ENCODE peak calls at places on chromosomes 2 and 18, in eight cellular contexts. One of them, this sample, is unnamed.

GRCh38 chr2:154291511-154291910 is 407.0 kb upstream of the KCNJ3 start:
- ATAC-seq in activated naive CD8-positive, alpha-beta T cell treated with anti-CD3 and anti-CD28 coated beads, Interleukin-2, amount 10 ng/mL, durations not matched to agents 7 days and 5 days: no peak
- ATAC-seq in pancreas: no peak
- ATAC-seq in left cardiac atrium: no peak
- ATAC-seq in gastroesophageal sphincter: no peak
- ATAC-seq in activated CD8-positive, alpha-beta T cell treated with anti-CD3 and anti-CD28 coated beads for 36 hours: no peak
- ATAC-seq in activated CD4-positive, alpha-beta T cell treated with anti-CD3 and anti-CD28 coated beads for 36 hours: no peak
- ATAC-seq in natural killer cell: no peak
- ATAC-seq in this sample: no peak

GRCh38 chr2:173034143-173034542 is 41.5 kb upstream of the MAP3K20 start:
- ATAC-seq in pancreas: no peak
- ATAC-seq in left cardiac atrium: no peak
- ATAC-seq in activated CD4-positive, alpha-beta T cell treated with anti-CD3 and anti-CD28 coated beads for 36 hours: no peak
- ATAC-seq in activated naive CD8-positive, alpha-beta T cell treated with anti-CD3 and anti-CD28 coated beads, Interleukin-2, amount 10 ng/mL, durations not matched to agents 7 days and 5 days: no peak
- ATAC-seq in activated CD8-positive, alpha-beta T cell treated with anti-CD3 and anti-CD28 coated beads for 36 hours: no peak
- ATAC-seq in gastroesophageal sphincter: no peak
- ATAC-seq in natural killer cell: no peak
- ATAC-seq in this sample: no peak

GRCh38 chr2:85741211-85741610 is 12.6 kb upstream of the ATOH8 start:
- ATAC-seq in activated naive CD8-positive, alpha-beta T cell treated with anti-CD3 and anti-CD28 coated beads, Interleukin-2, amount 10 ng/mL, durations not matched to agents 7 days and 5 days: no peak
- ATAC-seq in activated CD8-positive, alpha-beta T cell treated with anti-CD3 and anti-CD28 coated beads for 36 hours: no peak
- ATAC-seq in activated CD4-positive, alpha-beta T cell treated with anti-CD3 and anti-CD28 coated beads for 36 hours: no peak
- ATAC-seq in natural killer cell: no peak
- ATAC-seq in gastroesophageal sphincter: no peak
- ATAC-seq in pancreas: no peak
- ATAC-seq in left cardiac atrium: peak; percentile 12
- ATAC-seq in this sample: no peak

GRCh38 chr2:1976725-1977416 is 232.6 kb upstream of the PXDN start:
- ATAC-seq in activated CD4-positive, alpha-beta T cell treated with anti-CD3 and anti-CD28 coated beads for 36 hours: no peak
- ATAC-seq in left cardiac atrium: peak; percentile 24
- ATAC-seq in gastroesophageal sphincter: no peak
- ATAC-seq in activated naive CD8-positive, alpha-beta T cell treated with anti-CD3 and anti-CD28 coated beads, Interleukin-2, amount 10 ng/mL, durations not matched to agents 7 days and 5 days: no peak
- ATAC-seq in activated CD8-positive, alpha-beta T cell treated with anti-CD3 and anti-CD28 coated beads for 36 hours: no peak
- ATAC-seq in pancreas: no peak
- ATAC-seq in natural killer cell: no peak
- ATAC-seq in this sample: no peak

GRCh38 chr2:219219781-219220532 is 1.2 kb upstream of the ABCB6 start:
- ATAC-seq in pancreas: no peak
- ATAC-seq in natural killer cell: no peak
- ATAC-seq in activated naive CD8-positive, alpha-beta T cell treated with anti-CD3 and anti-CD28 coated beads, Interleukin-2, amount 10 ng/mL, durations not matched to agents 7 days and 5 days: no peak
- ATAC-seq in activated CD4-positive, alpha-beta T cell treated with anti-CD3 and anti-CD28 coated beads for 36 hours: no peak
- ATAC-seq in left cardiac atrium: no peak
- ATAC-seq in gastroesophageal sphincter: no peak
- ATAC-seq in activated CD8-positive, alpha-beta T cell treated with anti-CD3 and anti-CD28 coated beads for 36 hours: no peak
- ATAC-seq in this sample: no peak

GRCh38 chr2:112880081-112880531 is 30.9 kb upstream of the IL37 start:
- ATAC-seq in activated CD8-positive, alpha-beta T cell treated with anti-CD3 and anti-CD28 coated beads for 36 hours: peak; percentile 57
- ATAC-seq in pancreas: no peak
- ATAC-seq in natural killer cell: peak; percentile 66
- ATAC-seq in left cardiac atrium: no peak
- ATAC-seq in activated naive CD8-positive, alpha-beta T cell treated with anti-CD3 and anti-CD28 coated beads, Interleukin-2, amount 10 ng/mL, durations not matched to agents 7 days and 5 days: no peak
- ATAC-seq in activated CD4-positive, alpha-beta T cell treated with anti-CD3 and anti-CD28 coated beads for 36 hours: peak; percentile 57
- ATAC-seq in gastroesophageal sphincter: no peak
- ATAC-seq in this sample: no peak

GRCh38 chr2:238043851-238044250 is 16.9 kb upstream of the SCLY start:
- ATAC-seq in activated CD4-positive, alpha-beta T cell treated with anti-CD3 and anti-CD28 coated beads for 36 hours: no peak
- ATAC-seq in activated naive CD8-positive, alpha-beta T cell treated with anti-CD3 and anti-CD28 coated beads, Interleukin-2, amount 10 ng/mL, durations not matched to agents 7 days and 5 days: no peak
- ATAC-seq in gastroesophageal sphincter: no peak
- ATAC-seq in natural killer cell: no peak
- ATAC-seq in activated CD8-positive, alpha-beta T cell treated with anti-CD3 and anti-CD28 coated beads for 36 hours: no peak
- ATAC-seq in pancreas: peak; percentile 43
- ATAC-seq in left cardiac atrium: no peak
- ATAC-seq in this sample: no peak

GRCh38 chr2:120442541-120442922 is 96.6 kb downstream of the INHBB start:
- ATAC-seq in activated CD4-positive, alpha-beta T cell treated with anti-CD3 and anti-CD28 coated beads for 36 hours: no peak
- ATAC-seq in natural killer cell: no peak
- ATAC-seq in activated naive CD8-positive, alpha-beta T cell treated with anti-CD3 and anti-CD28 coated beads, Interleukin-2, amount 10 ng/mL, durations not matched to agents 7 days and 5 days: peak; percentile 3
- ATAC-seq in gastroesophageal sphincter: no peak
- ATAC-seq in left cardiac atrium: no peak
- ATAC-seq in activated CD8-positive, alpha-beta T cell treated with anti-CD3 and anti-CD28 coated beads for 36 hours: no peak
- ATAC-seq in pancreas: peak; percentile 8
- ATAC-seq in this sample: peak; percentile 5

GRCh38 chr2:126042089-126042488 is 613.9 kb upstream of the GYPC start:
- ATAC-seq in gastroesophageal sphincter: no peak
- ATAC-seq in activated naive CD8-positive, alpha-beta T cell treated with anti-CD3 and anti-CD28 coated beads, Interleukin-2, amount 10 ng/mL, durations not matched to agents 7 days and 5 days: no peak
- ATAC-seq in activated CD4-positive, alpha-beta T cell treated with anti-CD3 and anti-CD28 coated beads for 36 hours: no peak
- ATAC-seq in natural killer cell: no peak
- ATAC-seq in pancreas: no peak
- ATAC-seq in activated CD8-positive, alpha-beta T cell treated with anti-CD3 and anti-CD28 coated beads for 36 hours: no peak
- ATAC-seq in left cardiac atrium: no peak
- ATAC-seq in this sample: no peak

GRCh38 chr2:185318271-185318724 is 420.3 kb upstream of the FSIP2 start:
- ATAC-seq in gastroesophageal sphincter: no peak
- ATAC-seq in activated naive CD8-positive, alpha-beta T cell treated with anti-CD3 and anti-CD28 coated beads, Interleukin-2, amount 10 ng/mL, durations not matched to agents 7 days and 5 days: no peak
- ATAC-seq in activated CD4-positive, alpha-beta T cell treated with anti-CD3 and anti-CD28 coated beads for 36 hours: no peak
- ATAC-seq in natural killer cell: no peak
- ATAC-seq in pancreas: no peak
- ATAC-seq in left cardiac atrium: no peak
- ATAC-seq in activated CD8-positive, alpha-beta T cell treated with anti-CD3 and anti-CD28 coated beads for 36 hours: no peak
- ATAC-seq in this sample: no peak

GRCh38 chr2:211144078-211144477 is 587.7 kb downstream of the CPS1 start:
- ATAC-seq in left cardiac atrium: no peak
- ATAC-seq in natural killer cell: no peak
- ATAC-seq in activated naive CD8-positive, alpha-beta T cell treated with anti-CD3 and anti-CD28 coated beads, Interleukin-2, amount 10 ng/mL, durations not matched to agents 7 days and 5 days: no peak
- ATAC-seq in activated CD4-positive, alpha-beta T cell treated with anti-CD3 and anti-CD28 coated beads for 36 hours: no peak
- ATAC-seq in gastroesophageal sphincter: no peak
- ATAC-seq in activated CD8-positive, alpha-beta T cell treated with anti-CD3 and anti-CD28 coated beads for 36 hours: no peak
- ATAC-seq in pancreas: no peak
- ATAC-seq in this sample: no peak

GRCh38 chr2:241209271-241209670 is 20.8 kb downstream of the ANO7 start:
- ATAC-seq in pancreas: no peak
- ATAC-seq in activated naive CD8-positive, alpha-beta T cell treated with anti-CD3 and anti-CD28 coated beads, Interleukin-2, amount 10 ng/mL, durations not matched to agents 7 days and 5 days: no peak
- ATAC-seq in activated CD4-positive, alpha-beta T cell treated with anti-CD3 and anti-CD28 coated beads for 36 hours: no peak
- ATAC-seq in gastroesophageal sphincter: no peak
- ATAC-seq in activated CD8-positive, alpha-beta T cell treated with anti-CD3 and anti-CD28 coated beads for 36 hours: no peak
- ATAC-seq in left cardiac atrium: no peak
- ATAC-seq in natural killer cell: no peak
- ATAC-seq in this sample: no peak

GRCh38 chr2:228474466-228474865 is 293.0 kb upstream of the SPHKAP start:
- ATAC-seq in activated CD4-positive, alpha-beta T cell treated with anti-CD3 and anti-CD28 coated beads for 36 hours: no peak
- ATAC-seq in left cardiac atrium: no peak
- ATAC-seq in natural killer cell: no peak
- ATAC-seq in activated CD8-positive, alpha-beta T cell treated with anti-CD3 and anti-CD28 coated beads for 36 hours: no peak
- ATAC-seq in gastroesophageal sphincter: no peak
- ATAC-seq in activated naive CD8-positive, alpha-beta T cell treated with anti-CD3 and anti-CD28 coated beads, Interleukin-2, amount 10 ng/mL, durations not matched to agents 7 days and 5 days: no peak
- ATAC-seq in pancreas: no peak
- ATAC-seq in this sample: no peak

GRCh38 chr2:173214213-173214612 is 138.6 kb downstream of the MAP3K20 start:
- ATAC-seq in natural killer cell: no peak
- ATAC-seq in activated CD8-positive, alpha-beta T cell treated with anti-CD3 and anti-CD28 coated beads for 36 hours: no peak
- ATAC-seq in activated naive CD8-positive, alpha-beta T cell treated with anti-CD3 and anti-CD28 coated beads, Interleukin-2, amount 10 ng/mL, durations not matched to agents 7 days and 5 days: no peak
- ATAC-seq in activated CD4-positive, alpha-beta T cell treated with anti-CD3 and anti-CD28 coated beads for 36 hours: no peak
- ATAC-seq in gastroesophageal sphincter: no peak
- ATAC-seq in pancreas: no peak
- ATAC-seq in left cardiac atrium: no peak
- ATAC-seq in this sample: peak; percentile 97

GRCh38 chr2:168396131-168396530 is 59.9 kb upstream of the CERS6 start:
- ATAC-seq in left cardiac atrium: no peak
- ATAC-seq in activated CD4-positive, alpha-beta T cell treated with anti-CD3 and anti-CD28 coated beads for 36 hours: no peak
- ATAC-seq in activated CD8-positive, alpha-beta T cell treated with anti-CD3 and anti-CD28 coated beads for 36 hours: no peak
- ATAC-seq in natural killer cell: no peak
- ATAC-seq in activated naive CD8-positive, alpha-beta T cell treated with anti-CD3 and anti-CD28 coated beads, Interleukin-2, amount 10 ng/mL, durations not matched to agents 7 days and 5 days: no peak
- ATAC-seq in gastroesophageal sphincter: no peak
- ATAC-seq in pancreas: no peak
- ATAC-seq in this sample: no peak

GRCh38 chr2:9771101-9771449 is 72.2 kb upstream of the TAF1B start:
- ATAC-seq in activated naive CD8-positive, alpha-beta T cell treated with anti-CD3 and anti-CD28 coated beads, Interleukin-2, amount 10 ng/mL, durations not matched to agents 7 days and 5 days: no peak
- ATAC-seq in activated CD8-positive, alpha-beta T cell treated with anti-CD3 and anti-CD28 coated beads for 36 hours: no peak
- ATAC-seq in pancreas: no peak
- ATAC-seq in natural killer cell: no peak
- ATAC-seq in gastroesophageal sphincter: no peak
- ATAC-seq in left cardiac atrium: no peak
- ATAC-seq in activated CD4-positive, alpha-beta T cell treated with anti-CD3 and anti-CD28 coated beads for 36 hours: no peak
- ATAC-seq in this sample: no peak

GRCh38 chr2:144346229-144346628 is 173.7 kb downstream of the ZEB2 start:
- ATAC-seq in natural killer cell: no peak
- ATAC-seq in gastroesophageal sphincter: no peak
- ATAC-seq in pancreas: no peak
- ATAC-seq in activated CD8-positive, alpha-beta T cell treated with anti-CD3 and anti-CD28 coated beads for 36 hours: no peak
- ATAC-seq in left cardiac atrium: no peak
- ATAC-seq in activated CD4-positive, alpha-beta T cell treated with anti-CD3 and anti-CD28 coated beads for 36 hours: no peak
- ATAC-seq in activated naive CD8-positive, alpha-beta T cell treated with anti-CD3 and anti-CD28 coated beads, Interleukin-2, amount 10 ng/mL, durations not matched to agents 7 days and 5 days: no peak
- ATAC-seq in this sample: no peak

GRCh38 chr2:233223059-233223894 is 28.2 kb upstream of the ATG16L1 start:
- ATAC-seq in gastroesophageal sphincter: no peak
- ATAC-seq in activated CD4-positive, alpha-beta T cell treated with anti-CD3 and anti-CD28 coated beads for 36 hours: no peak
- ATAC-seq in left cardiac atrium: no peak
- ATAC-seq in activated naive CD8-positive, alpha-beta T cell treated with anti-CD3 and anti-CD28 coated beads, Interleukin-2, amount 10 ng/mL, durations not matched to agents 7 days and 5 days: no peak
- ATAC-seq in pancreas: no peak
- ATAC-seq in natural killer cell: no peak
- ATAC-seq in activated CD8-positive, alpha-beta T cell treated with anti-CD3 and anti-CD28 coated beads for 36 hours: no peak
- ATAC-seq in this sample: no peak

GRCh38 chr2:105754999-105755398 is 10.3 kb downstream of the NCK2 start:
- ATAC-seq in left cardiac atrium: no peak
- ATAC-seq in activated naive CD8-positive, alpha-beta T cell treated with anti-CD3 and anti-CD28 coated beads, Interleukin-2, amount 10 ng/mL, durations not matched to agents 7 days and 5 days: no peak
- ATAC-seq in activated CD8-positive, alpha-beta T cell treated with anti-CD3 and anti-CD28 coated beads for 36 hours: no peak
- ATAC-seq in activated CD4-positive, alpha-beta T cell treated with anti-CD3 and anti-CD28 coated beads for 36 hours: no peak
- ATAC-seq in pancreas: no peak
- ATAC-seq in natural killer cell: no peak
- ATAC-seq in gastroesophageal sphincter: no peak
- ATAC-seq in this sample: no peak

GRCh38 chr2:113148606-113149552 is 21.5 kb downstream of the IL1RN start:
- ATAC-seq in activated naive CD8-positive, alpha-beta T cell treated with anti-CD3 and anti-CD28 coated beads, Interleukin-2, amount 10 ng/mL, durations not matched to agents 7 days and 5 days: no peak
- ATAC-seq in activated CD8-positive, alpha-beta T cell treated with anti-CD3 and anti-CD28 coated beads for 36 hours: no peak
- ATAC-seq in activated CD4-positive, alpha-beta T cell treated with anti-CD3 and anti-CD28 coated beads for 36 hours: no peak
- ATAC-seq in gastroesophageal sphincter: no peak
- ATAC-seq in pancreas: no peak
- ATAC-seq in left cardiac atrium: no peak
- ATAC-seq in natural killer cell: no peak
- ATAC-seq in this sample: peak; percentile 23

GRCh38 chr2:88724643-88725332 is 33.3 kb downstream of the RPIA start:
- ATAC-seq in activated CD4-positive, alpha-beta T cell treated with anti-CD3 and anti-CD28 coated beads for 36 hours: no peak
- ATAC-seq in activated naive CD8-positive, alpha-beta T cell treated with anti-CD3 and anti-CD28 coated beads, Interleukin-2, amount 10 ng/mL, durations not matched to agents 7 days and 5 days: no peak
- ATAC-seq in natural killer cell: no peak
- ATAC-seq in left cardiac atrium: no peak
- ATAC-seq in activated CD8-positive, alpha-beta T cell treated with anti-CD3 and anti-CD28 coated beads for 36 hours: no peak
- ATAC-seq in gastroesophageal sphincter: no peak
- ATAC-seq in pancreas: peak; percentile 86
- ATAC-seq in this sample: no peak

GRCh38 chr18:34493566-34494358 is 216.3 kb upstream of the DTNA start:
- ATAC-seq in activated CD8-positive, alpha-beta T cell treated with anti-CD3 and anti-CD28 coated beads for 36 hours: peak; percentile 71
- ATAC-seq in activated naive CD8-positive, alpha-beta T cell treated with anti-CD3 and anti-CD28 coated beads, Interleukin-2, amount 10 ng/mL, durations not matched to agents 7 days and 5 days: peak; percentile 60
- ATAC-seq in natural killer cell: no peak
- ATAC-seq in gastroesophageal sphincter: peak; percentile 77
- ATAC-seq in activated CD4-positive, alpha-beta T cell treated with anti-CD3 and anti-CD28 coated beads for 36 hours: peak; percentile 66
- ATAC-seq in left cardiac atrium: peak; percentile 86
- ATAC-seq in pancreas: peak; percentile 75
- ATAC-seq in this sample: peak; percentile 17

This sample was measured in esophagus mucosa.